ENCODE peak calls at places on chromosome 5, in four cellular contexts. One of them, this sample, is unnamed.

GRCh38 chr5:17132444-17133083 is 84.9 kb upstream of the BASP1 start:
- DNase-seq in aorta: no peak
- DNase-seq in CD8-positive, alpha-beta memory T cell: no peak
- DNase-seq in neuronal stem cell: no peak
- DNase-seq in this sample: no peak

GRCh38 chr5:34626036-34626435 is 30.1 kb upstream of the RAI14 start:
- DNase-seq in neuronal stem cell: no peak
- DNase-seq in CD8-positive, alpha-beta memory T cell: no peak
- DNase-seq in aorta: no peak
- DNase-seq in this sample: no peak

GRCh38 chr5:1874348-1874747 is 8.4 kb downstream of the IRX4 start:
- DNase-seq in aorta: no peak
- DNase-seq in neuronal stem cell: no peak
- DNase-seq in CD8-positive, alpha-beta memory T cell: no peak
- DNase-seq in this sample: no peak

GRCh38 chr5:117095803-117096332 is 521.2 kb upstream of the SEMA6A start:
- DNase-seq in aorta: no peak
- DNase-seq in neuronal stem cell: no peak
- DNase-seq in CD8-positive, alpha-beta memory T cell: no peak
- DNase-seq in this sample: no peak

GRCh38 chr5:169577966-169578365 is 5.6 kb upstream of the SPDL1 start:
- DNase-seq in CD8-positive, alpha-beta memory T cell: no peak
- DNase-seq in aorta: no peak
- DNase-seq in neuronal stem cell: no peak
- DNase-seq in this sample: no peak

GRCh38 chr5:96001262-96001661 is 39.6 kb upstream of the ELL2 start:
- DNase-seq in aorta: no peak
- DNase-seq in CD8-positive, alpha-beta memory T cell: no peak
- DNase-seq in neuronal stem cell: no peak
- DNase-seq in this sample: no peak

GRCh38 chr5:1516615-1517601 is 6.9 kb downstream of the LPCAT1 start:
- DNase-seq in aorta: peak
- DNase-seq in neuronal stem cell: no peak
- DNase-seq in CD8-positive, alpha-beta memory T cell: no peak
- DNase-seq in this sample: no peak

GRCh38 chr5:96823060-96823459 is 15.3 kb upstream of the ERAP1 start:
- DNase-seq in CD8-positive, alpha-beta memory T cell: no peak
- DNase-seq in aorta: no peak
- DNase-seq in neuronal stem cell: no peak
- DNase-seq in this sample: no peak

GRCh38 chr5:54678737-54679136 is 161.2 kb downstream of the SNX18 start:
- DNase-seq in aorta: no peak
- DNase-seq in CD8-positive, alpha-beta memory T cell: no peak
- DNase-seq in neuronal stem cell: no peak
- DNase-seq in this sample: no peak

GRCh38 chr5:16952968-16953671 is 17.0 kb upstream of the MYO10 start:
- DNase-seq in CD8-positive, alpha-beta memory T cell: no peak
- DNase-seq in neuronal stem cell: no peak
- DNase-seq in aorta: no peak
- DNase-seq in this sample: no peak

DNA sequence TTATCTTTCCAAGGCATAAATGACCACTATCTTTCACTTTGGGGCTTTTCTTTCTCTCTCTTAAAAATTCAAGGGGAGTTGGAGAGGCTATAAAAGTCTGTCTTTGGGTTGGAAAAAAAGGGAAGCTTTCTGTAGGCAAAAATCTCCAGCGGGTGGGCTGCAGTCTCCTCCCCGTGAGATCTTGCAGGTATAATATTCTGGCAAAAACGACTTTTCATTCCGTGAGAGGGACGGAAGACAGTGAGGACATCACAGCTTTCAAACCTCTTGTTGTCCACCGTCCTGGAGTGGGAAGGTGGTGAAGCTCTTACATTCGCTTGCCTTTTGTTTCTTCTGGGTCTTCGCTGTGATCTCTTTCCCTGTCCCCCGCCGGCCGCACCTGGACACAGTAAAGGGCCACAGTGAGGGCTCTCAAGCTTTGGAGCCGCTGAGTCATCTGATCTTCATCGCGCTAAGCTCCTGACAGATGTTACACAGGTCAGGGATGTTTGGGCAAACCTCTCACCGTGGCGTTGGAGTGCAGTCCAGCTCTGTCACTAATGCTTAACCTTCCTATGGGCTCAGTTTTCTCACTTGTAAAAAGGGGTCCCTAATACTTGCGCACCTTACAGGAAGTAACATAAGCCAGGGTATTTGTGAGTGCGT is 61.9 kb upstream of the MEGF10 start:
- DNase-seq in aorta: peak
- DNase-seq in neuronal stem cell: peak
- DNase-seq in CD8-positive, alpha-beta memory T cell: no peak
- DNase-seq in this sample: no peak
- H3K4me3 ChIP-seq in aorta: peak
- H3K4me3 ChIP-seq in neuronal stem cell: no peak
- H3K4me3 ChIP-seq in CD8-positive, alpha-beta memory T cell: peak
- H3K4me3 ChIP-seq in this sample: peak

DNA sequence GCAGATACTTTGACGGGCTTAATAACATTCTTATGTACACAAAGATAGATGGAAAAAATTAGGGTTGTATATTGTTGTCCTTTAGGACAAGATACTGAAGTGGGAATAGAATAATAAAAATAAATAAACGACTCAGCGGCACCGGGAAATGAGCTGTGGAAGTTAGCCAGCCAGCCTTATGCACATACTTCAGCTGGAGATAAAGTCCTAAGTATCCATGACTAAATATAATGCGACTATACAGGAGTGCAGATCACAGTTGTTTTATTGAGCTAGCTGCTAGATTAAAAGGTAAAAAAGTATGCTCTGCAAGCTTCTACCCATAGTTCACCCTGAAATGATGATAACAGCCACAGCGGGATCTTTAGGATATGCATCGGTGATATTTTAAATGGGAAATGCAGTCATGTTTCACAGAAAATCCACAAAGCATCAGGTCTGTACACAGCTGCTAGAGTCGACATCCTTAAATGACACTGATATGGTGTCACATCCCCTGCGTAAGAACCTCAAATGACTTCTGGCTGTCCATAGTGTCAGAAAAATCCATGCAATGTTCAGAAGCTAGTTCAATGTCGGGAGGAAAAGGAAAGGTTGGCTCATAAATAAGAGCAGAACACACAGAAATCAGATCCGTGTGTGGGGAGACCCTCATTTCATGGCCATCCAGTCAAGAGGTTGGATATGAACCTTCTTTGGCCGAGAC is 392.8 kb upstream of the DAP start:
- DNase-seq in CD8-positive, alpha-beta memory T cell: no peak
- DNase-seq in neuronal stem cell: no peak
- DNase-seq in aorta: no peak
- DNase-seq in this sample: no peak
- H3K4me3 ChIP-seq in CD8-positive, alpha-beta memory T cell: no peak
- H3K4me3 ChIP-seq in neuronal stem cell: no peak
- H3K4me3 ChIP-seq in aorta: no peak
- H3K4me3 ChIP-seq in this sample: no peak

GRCh38 chr5:105167092-105167491 is 1604.5 kb upstream of the NUDT12 start:
- DNase-seq in aorta: no peak
- DNase-seq in CD8-positive, alpha-beta memory T cell: no peak
- DNase-seq in neuronal stem cell: no peak
- DNase-seq in this sample: no peak
- H3K4me3 ChIP-seq in aorta: no peak
- H3K4me3 ChIP-seq in CD8-positive, alpha-beta memory T cell: no peak
- H3K4me3 ChIP-seq in neuronal stem cell: no peak
- H3K4me3 ChIP-seq in this sample: no peak

GRCh38 chr5:156328766-156329165 is 1.8 kb downstream of the SGCD start:
- DNase-seq in CD8-positive, alpha-beta memory T cell: no peak
- DNase-seq in aorta: no peak
- DNase-seq in neuronal stem cell: no peak
- DNase-seq in this sample: no peak
- H3K4me3 ChIP-seq in CD8-positive, alpha-beta memory T cell: no peak
- H3K4me3 ChIP-seq in aorta: peak
- H3K4me3 ChIP-seq in neuronal stem cell: no peak
- H3K4me3 ChIP-seq in this sample: no peak

GRCh38 chr5:132259061-132259851 is 1.8 kb downstream of the PDLIM4 start:
- DNase-seq in neuronal stem cell: no peak
- DNase-seq in CD8-positive, alpha-beta memory T cell: no peak
- DNase-seq in aorta: peak
- DNase-seq in this sample: no peak

GRCh38 chr5:132261881-132262845 is 4.7 kb downstream of the PDLIM4 start:
- DNase-seq in CD8-positive, alpha-beta memory T cell: no peak
- DNase-seq in aorta: peak
- DNase-seq in neuronal stem cell: no peak
- DNase-seq in this sample: no peak

GRCh38 chr5:132260051-132260450 is 2.6 kb downstream of the PDLIM4 start:
- DNase-seq in CD8-positive, alpha-beta memory T cell: no peak
- DNase-seq in aorta: peak
- DNase-seq in neuronal stem cell: no peak
- DNase-seq in this sample: no peak

GRCh38 chr5:132262882-132263547 is 5.5 kb downstream of the PDLIM4 start:
- DNase-seq in aorta: peak
- DNase-seq in neuronal stem cell: no peak
- DNase-seq in CD8-positive, alpha-beta memory T cell: no peak
- DNase-seq in this sample: no peak

DNA sequence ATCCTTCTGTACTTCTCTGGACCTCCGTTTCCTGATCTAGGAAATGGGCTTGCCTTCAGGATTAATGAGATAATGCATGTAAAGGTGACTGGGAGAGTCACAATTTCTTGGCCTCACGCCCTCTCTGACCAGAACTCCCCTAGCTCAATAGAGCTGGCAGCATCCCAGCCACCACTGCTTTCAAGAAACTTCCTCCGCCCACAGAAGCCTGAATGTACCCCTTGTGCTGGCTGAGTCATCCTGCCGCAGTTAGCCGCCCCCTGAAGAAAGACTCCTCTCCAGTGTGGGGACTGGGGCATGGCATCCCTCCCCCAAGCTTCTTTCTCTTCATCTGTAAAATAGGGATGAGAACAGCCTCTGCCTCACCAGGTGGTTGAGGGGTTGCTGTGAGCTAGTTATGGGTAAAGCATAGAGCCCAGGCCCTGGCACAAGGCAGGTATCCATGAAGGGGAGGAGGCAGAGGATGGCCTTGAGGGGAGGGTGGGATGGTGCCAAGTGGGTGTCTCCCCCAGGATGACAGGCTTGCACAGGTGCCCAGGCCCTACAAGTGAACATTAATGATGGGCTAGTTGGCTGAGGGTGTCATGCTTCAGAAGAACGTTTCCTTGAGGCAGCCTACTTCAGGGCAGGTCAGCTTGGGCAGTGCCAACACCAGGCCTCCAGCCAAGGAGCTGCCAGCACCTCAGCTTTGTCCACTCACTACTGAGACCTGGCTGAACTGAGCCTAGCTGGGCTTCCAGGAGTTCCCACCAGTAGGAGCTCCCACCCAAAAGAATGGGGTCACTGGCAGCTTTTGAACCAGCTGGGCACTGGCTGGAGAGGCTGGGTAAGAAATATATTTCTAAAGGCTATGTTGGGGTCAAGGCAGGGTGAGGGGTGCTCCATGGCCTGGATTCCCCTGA is 3.5 kb downstream of the PDLIM4 start:
- DNase-seq in neuronal stem cell: no peak
- DNase-seq in aorta: peak
- DNase-seq in CD8-positive, alpha-beta memory T cell: no peak
- DNase-seq in this sample: no peak
- H3K4me3 ChIP-seq in neuronal stem cell: no peak
- H3K4me3 ChIP-seq in aorta: no peak
- H3K4me3 ChIP-seq in CD8-positive, alpha-beta memory T cell: no peak
- H3K4me3 ChIP-seq in this sample: no peak

DNA sequence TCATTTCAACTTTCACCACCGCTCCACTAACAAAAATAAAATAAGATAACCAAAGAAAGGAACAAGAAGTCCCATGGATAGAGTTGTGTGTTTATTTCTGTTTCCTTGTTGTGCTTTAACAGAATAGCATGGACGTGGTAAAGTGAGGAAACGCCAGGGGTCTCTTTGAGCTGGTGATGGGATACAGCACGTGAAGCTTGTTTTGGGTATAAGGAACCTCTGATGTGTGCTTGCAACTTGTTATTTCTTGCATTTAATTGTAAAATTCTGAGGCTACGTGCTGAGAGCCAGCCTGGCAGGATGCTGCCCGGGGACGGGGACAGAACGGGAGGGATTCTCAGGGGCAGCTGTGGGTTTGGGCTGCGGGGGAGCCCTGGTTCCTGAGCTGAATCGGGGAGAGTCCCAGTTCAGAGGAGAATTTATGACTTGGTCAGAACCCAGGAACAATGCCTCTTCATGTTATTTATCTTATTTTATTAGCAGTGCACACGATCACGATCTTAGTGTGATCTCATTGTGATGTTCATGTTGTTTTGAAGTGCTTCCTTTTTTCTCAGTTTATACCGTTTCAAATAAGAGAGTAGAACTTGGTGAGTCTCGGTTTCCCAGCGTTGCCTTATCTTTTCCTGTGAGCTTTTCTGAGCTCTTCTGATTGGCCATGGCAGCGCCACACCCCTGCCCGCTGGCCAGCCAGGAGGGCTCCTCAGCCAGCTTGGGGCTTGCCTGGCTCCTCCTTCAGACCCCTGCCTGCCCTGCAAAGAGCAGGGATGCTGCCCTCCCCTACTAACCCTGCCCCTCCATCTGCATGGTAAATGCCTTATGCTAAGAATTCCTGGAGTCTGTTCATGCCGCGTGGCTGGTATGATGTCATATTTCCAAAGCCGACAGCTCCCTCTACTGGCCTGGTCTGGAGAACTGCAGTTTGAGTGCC is 63.6 kb downstream of the ANKRD33B start:
- DNase-seq in aorta: peak
- DNase-seq in CD8-positive, alpha-beta memory T cell: peak
- DNase-seq in neuronal stem cell: peak
- DNase-seq in this sample: peak
- H3K4me3 ChIP-seq in aorta: peak
- H3K4me3 ChIP-seq in CD8-positive, alpha-beta memory T cell: peak
- H3K4me3 ChIP-seq in neuronal stem cell: peak
- H3K4me3 ChIP-seq in this sample: peak

This sample was measured in NT2/D1.